ENCODE peak calls at places on chromosomes 4 and X, in six cellular contexts. One of them, this sample, is unnamed.

GRCh38 chr4:27176400-27176799 is 315.8 kb downstream of the STIM2 start:
- DNase-seq in RWPE1: peak; percentile 29
- DNase-seq in PC-9: no peak
- DNase-seq in mesenchymal stem cell: peak; percentile 15
- DNase-seq in HepG2: peak; percentile 14
- DNase-seq in IMR-90: peak; percentile 41
- DNase-seq in this sample: no peak

GRCh38 chrX:141904262-141904661 is 568 bp downstream of the MAGEC1 start:
- DNase-seq in RWPE1: no peak
- DNase-seq in PC-9: no peak
- DNase-seq in mesenchymal stem cell: no peak
- DNase-seq in HepG2: no peak
- DNase-seq in IMR-90: no peak
- DNase-seq in this sample: no peak

GRCh38 chr4:99917575-99917974 is 23.3 kb upstream of the LAMTOR3 start:
- DNase-seq in RWPE1: no peak
- DNase-seq in PC-9: no peak
- DNase-seq in mesenchymal stem cell: no peak
- DNase-seq in HepG2: no peak
- DNase-seq in IMR-90: no peak
- DNase-seq in this sample: no peak

GRCh38 chrX:11664211-11664888 is 1.4 kb downstream of the ARHGAP6 start:
- DNase-seq in RWPE1: no peak
- DNase-seq in PC-9: no peak
- DNase-seq in mesenchymal stem cell: peak; percentile 43
- DNase-seq in HepG2: no peak
- DNase-seq in IMR-90: no peak
- DNase-seq in this sample: no peak

GRCh38 chr4:4714330-4714729 is 145.1 kb upstream of the MSX1 start:
- DNase-seq in RWPE1: no peak
- DNase-seq in PC-9: no peak
- DNase-seq in mesenchymal stem cell: peak; percentile 34
- DNase-seq in HepG2: no peak
- DNase-seq in IMR-90: peak; percentile 69
- DNase-seq in this sample: no peak

GRCh38 chr4:190015538-190016368 is 11.3 kb downstream of the FRG2 start:
- DNase-seq in RWPE1: no peak
- DNase-seq in PC-9: no peak
- DNase-seq in mesenchymal stem cell: no peak
- DNase-seq in HepG2: no peak
- DNase-seq in IMR-90: no peak
- DNase-seq in this sample: no peak

GRCh38 chr4:5839751-5840674 is 52.9 kb downstream of the CRMP1 start:
- DNase-seq in RWPE1: no peak
- DNase-seq in PC-9: no peak
- DNase-seq in mesenchymal stem cell: no peak
- DNase-seq in HepG2: no peak
- DNase-seq in IMR-90: no peak
- DNase-seq in this sample: no peak

GRCh38 chrX:16444353-16444752 is 205.6 kb upstream of the S100G start:
- DNase-seq in RWPE1: no peak
- DNase-seq in PC-9: no peak
- DNase-seq in mesenchymal stem cell: no peak
- DNase-seq in HepG2: no peak
- DNase-seq in IMR-90: peak; percentile 89
- DNase-seq in this sample: no peak

GRCh38 chrX:2708016-2708415 is 16.9 kb downstream of the CD99 start:
- DNase-seq in RWPE1: no peak
- DNase-seq in PC-9: peak; percentile 26
- DNase-seq in mesenchymal stem cell: peak; percentile 46
- DNase-seq in HepG2: no peak
- DNase-seq in IMR-90: no peak
- DNase-seq in this sample: no peak

GRCh38 chr4:114349543-114350175 is 248.9 kb upstream of the UGT8 start:
- DNase-seq in RWPE1: peak; percentile 76
- DNase-seq in PC-9: no peak
- DNase-seq in mesenchymal stem cell: peak; percentile 40
- DNase-seq in HepG2: no peak
- DNase-seq in IMR-90: peak; percentile 85
- DNase-seq in this sample: peak; percentile 50

GRCh38 chr4:156594619-156595018 is 377.0 kb downstream of the PDGFC start:
- DNase-seq in RWPE1: no peak
- DNase-seq in PC-9: no peak
- DNase-seq in mesenchymal stem cell: peak; percentile 15
- DNase-seq in HepG2: no peak
- DNase-seq in IMR-90: no peak
- DNase-seq in this sample: no peak

GRCh38 chrX:148500428-148501120 is at the start of gene AFF2:
- DNase-seq in RWPE1: no peak
- DNase-seq in PC-9: no peak
- DNase-seq in mesenchymal stem cell: peak; percentile 30
- DNase-seq in HepG2: no peak
- DNase-seq in IMR-90: no peak
- DNase-seq in this sample: no peak

GRCh38 chr4:119246177-119246576 is 33.7 kb downstream of the USP53 start:
- DNase-seq in RWPE1: no peak
- DNase-seq in PC-9: no peak
- DNase-seq in mesenchymal stem cell: no peak
- DNase-seq in HepG2: no peak
- DNase-seq in IMR-90: no peak
- DNase-seq in this sample: no peak

GRCh38 chr4:161393614-161394013 is 770.2 kb downstream of the FSTL5 start:
- DNase-seq in RWPE1: no peak
- DNase-seq in PC-9: no peak
- DNase-seq in mesenchymal stem cell: no peak
- DNase-seq in HepG2: no peak
- DNase-seq in IMR-90: no peak
- DNase-seq in this sample: no peak

GRCh38 chrX:12970691-12971202 is 4.2 kb upstream of the TMSB4X start:
- DNase-seq in RWPE1: no peak
- DNase-seq in PC-9: no peak
- DNase-seq in mesenchymal stem cell: peak; percentile 72
- DNase-seq in HepG2: peak; percentile 27
- DNase-seq in IMR-90: peak; percentile 75
- DNase-seq in this sample: no peak

GRCh38 chr4:139606600-139607301 is 50.7 kb upstream of the SETD7 start:
- DNase-seq in RWPE1: no peak
- DNase-seq in PC-9: peak; percentile 22
- DNase-seq in mesenchymal stem cell: peak; percentile 70
- DNase-seq in HepG2: no peak
- DNase-seq in IMR-90: peak; percentile 70
- DNase-seq in this sample: no peak

GRCh38 chr4:186481998-186482790 is 73.2 kb downstream of the MTNR1A start:
- DNase-seq in RWPE1: no peak
- DNase-seq in PC-9: no peak
- DNase-seq in mesenchymal stem cell: no peak
- DNase-seq in HepG2: no peak
- DNase-seq in IMR-90: no peak
- DNase-seq in this sample: no peak

GRCh38 chr4:2246384-2247127 is 4.6 kb upstream of the HAUS3 start:
- DNase-seq in RWPE1: no peak
- DNase-seq in PC-9: no peak
- DNase-seq in mesenchymal stem cell: no peak
- DNase-seq in HepG2: no peak
- DNase-seq in IMR-90: no peak
- DNase-seq in this sample: no peak

GRCh38 chrX:2502120-2502667 is 1.4 kb upstream of the DHRSX start:
- DNase-seq in RWPE1: no peak
- DNase-seq in PC-9: no peak
- DNase-seq in mesenchymal stem cell: no peak
- DNase-seq in HepG2: no peak
- DNase-seq in IMR-90: no peak
- DNase-seq in this sample: no peak

DNA sequence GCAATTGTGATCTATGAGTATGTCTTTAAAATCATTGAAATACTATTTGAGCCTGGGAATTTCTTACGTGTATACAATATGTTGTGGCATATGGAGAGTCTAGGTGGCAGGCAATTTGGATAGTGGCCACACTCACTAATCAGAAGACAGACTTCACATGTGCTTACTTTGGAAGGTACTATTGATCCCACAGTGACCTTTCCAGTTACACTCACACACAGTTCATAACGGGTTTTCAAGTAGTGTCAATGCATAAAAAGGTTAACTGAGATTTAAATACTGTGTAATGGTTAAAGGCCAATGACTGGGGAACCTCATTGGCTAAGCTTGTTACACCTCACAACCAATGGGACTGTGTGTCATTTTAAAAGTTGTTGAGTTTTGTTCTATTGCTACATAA is 783.2 kb downstream of the RPA4 start:
- DNase-seq in RWPE1: no peak
- DNase-seq in PC-9: no peak
- DNase-seq in mesenchymal stem cell: no peak
- DNase-seq in HepG2: no peak
- DNase-seq in IMR-90: no peak
- DNase-seq in this sample: no peak
- H3K27ac ChIP-seq in RWPE1: no peak overlapping the region
- H3K27ac ChIP-seq in PC-9: no peak overlapping the region
- H3K27ac ChIP-seq in mesenchymal stem cell: no peak overlapping the region
- H3K27ac ChIP-seq in HepG2: no peak overlapping the region
- H3K27ac ChIP-seq in IMR-90: no peak overlapping the region
- H3K27ac ChIP-seq in this sample: no peak overlapping the region

GRCh38 chr4:185479507-185479971 is 8.0 kb upstream of the CCDC110 start:
- DNase-seq in RWPE1: no peak
- DNase-seq in PC-9: no peak
- DNase-seq in mesenchymal stem cell: no peak
- DNase-seq in HepG2: no peak
- DNase-seq in IMR-90: no peak
- DNase-seq in this sample: no peak

GRCh38 chr4:185481390-185481789 is 9.9 kb upstream of the CCDC110 start:
- DNase-seq in RWPE1: no peak
- DNase-seq in PC-9: no peak
- DNase-seq in mesenchymal stem cell: no peak
- DNase-seq in HepG2: no peak
- DNase-seq in IMR-90: no peak
- DNase-seq in this sample: no peak

DNA sequence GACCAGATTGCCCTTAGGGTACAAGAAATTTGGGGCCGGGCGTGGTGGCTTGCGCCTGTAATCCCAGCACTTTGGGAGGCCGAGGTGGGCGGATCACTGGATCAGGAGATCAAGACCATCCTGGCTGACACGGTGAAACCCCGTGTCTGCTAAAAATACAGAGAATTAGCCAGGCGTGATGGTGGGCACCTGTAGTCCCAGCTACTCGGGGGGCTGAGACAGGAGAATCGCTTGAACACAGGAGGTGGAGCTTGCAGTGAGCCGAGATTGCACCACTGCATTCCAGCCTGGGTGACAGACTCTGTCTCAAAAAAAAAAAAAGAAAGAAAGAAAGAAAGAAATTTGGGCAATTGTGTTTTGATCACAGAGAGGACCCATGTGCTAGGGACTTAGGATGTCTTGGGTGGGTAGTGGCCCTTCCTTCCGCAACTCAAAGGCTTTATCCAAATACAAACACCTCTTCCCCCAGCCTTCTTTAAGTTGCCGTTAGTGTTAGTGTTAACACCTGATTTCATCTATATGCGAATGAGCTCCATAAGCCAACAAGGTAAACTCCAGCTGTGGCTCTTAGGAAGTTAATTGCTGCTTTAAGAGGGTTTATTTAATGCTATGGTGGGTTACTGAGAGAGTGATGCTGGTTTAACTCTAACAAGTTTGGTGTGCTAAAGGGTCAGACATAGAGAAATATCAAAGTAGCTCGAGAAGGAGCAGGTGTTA is 8.6 kb upstream of the CCDC110 start:
- DNase-seq in RWPE1: no peak
- DNase-seq in PC-9: no peak
- DNase-seq in mesenchymal stem cell: no peak
- DNase-seq in HepG2: no peak
- DNase-seq in IMR-90: no peak
- DNase-seq in this sample: no peak
- H3K27ac ChIP-seq in RWPE1: no peak overlapping the region
- H3K27ac ChIP-seq in PC-9: no peak overlapping the region
- H3K27ac ChIP-seq in mesenchymal stem cell: no peak overlapping the region
- H3K27ac ChIP-seq in HepG2: no peak overlapping the region
- H3K27ac ChIP-seq in IMR-90: no peak overlapping the region
- H3K27ac ChIP-seq in this sample: no peak overlapping the region

GRCh38 chr4:36251983-36252382 is 7.7 kb upstream of the ARAP2 start:
- DNase-seq in RWPE1: no peak
- DNase-seq in PC-9: no peak
- DNase-seq in mesenchymal stem cell: no peak
- DNase-seq in HepG2: no peak
- DNase-seq in IMR-90: no peak
- DNase-seq in this sample: no peak

GRCh38 chr4:36260714-36261113 is 16.4 kb upstream of the ARAP2 start:
- DNase-seq in RWPE1: no peak
- DNase-seq in PC-9: no peak
- DNase-seq in mesenchymal stem cell: no peak
- DNase-seq in HepG2: no peak
- DNase-seq in IMR-90: no peak
- DNase-seq in this sample: no peak

GRCh38 chr4:36255575-36255974 is 11.3 kb upstream of the ARAP2 start:
- DNase-seq in RWPE1: no peak
- DNase-seq in PC-9: no peak
- DNase-seq in mesenchymal stem cell: no peak
- DNase-seq in HepG2: no peak
- DNase-seq in IMR-90: no peak
- DNase-seq in this sample: no peak

GRCh38 chr4:36254355-36254754 is 10.0 kb upstream of the ARAP2 start:
- DNase-seq in RWPE1: no peak
- DNase-seq in PC-9: no peak
- DNase-seq in mesenchymal stem cell: no peak
- DNase-seq in HepG2: no peak
- DNase-seq in IMR-90: no peak
- DNase-seq in this sample: no peak

DNA sequence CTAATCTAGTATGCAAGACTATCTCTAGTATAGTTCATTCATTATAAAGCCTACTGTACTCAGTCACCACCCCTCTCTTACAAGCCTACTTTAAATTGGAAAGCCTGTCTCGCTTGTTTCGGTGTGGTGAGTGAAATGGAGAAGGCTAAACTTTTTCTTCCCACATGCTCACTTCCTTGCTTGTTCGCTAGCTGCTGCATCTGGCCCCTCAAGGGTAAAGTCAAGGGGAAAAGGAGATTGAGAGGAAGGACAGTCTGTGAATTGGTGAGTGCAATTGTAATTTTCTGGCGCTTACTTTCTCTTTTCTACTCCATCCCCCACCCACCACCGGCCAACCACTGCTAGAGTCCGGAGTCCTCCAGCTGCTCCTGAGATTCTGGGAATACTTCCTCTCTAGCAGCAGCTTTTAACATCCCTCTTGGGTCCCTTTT is 12.1 kb upstream of the ARAP2 start:
- DNase-seq in RWPE1: no peak
- DNase-seq in PC-9: no peak
- DNase-seq in mesenchymal stem cell: no peak
- DNase-seq in HepG2: no peak
- DNase-seq in IMR-90: no peak
- DNase-seq in this sample: no peak
- H3K27ac ChIP-seq in RWPE1: no peak overlapping the region
- H3K27ac ChIP-seq in PC-9: no peak overlapping the region
- H3K27ac ChIP-seq in mesenchymal stem cell: no peak overlapping the region
- H3K27ac ChIP-seq in HepG2: no peak overlapping the region
- H3K27ac ChIP-seq in IMR-90: no peak overlapping the region
- H3K27ac ChIP-seq in this sample: no peak overlapping the region

DNA sequence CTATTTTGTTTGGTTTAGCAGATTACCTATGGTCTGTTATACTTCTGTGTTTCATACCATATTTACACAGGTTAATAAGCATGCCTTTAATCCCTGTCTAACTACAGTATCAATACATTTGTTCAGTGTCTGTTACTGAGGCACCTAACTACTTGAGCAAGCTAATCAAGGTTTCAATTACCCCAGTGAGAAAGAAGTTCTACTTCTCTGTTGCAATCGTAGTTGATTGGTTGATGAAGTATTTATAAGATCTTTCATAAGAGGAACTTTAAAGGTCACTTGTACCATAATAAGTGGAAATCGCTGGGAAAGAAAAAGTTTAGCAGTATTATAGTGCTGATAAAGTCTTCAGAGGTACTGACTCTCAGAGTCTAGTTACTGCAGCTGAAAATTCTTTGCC is 490.6 kb downstream of the RPA4 start:
- DNase-seq in RWPE1: no peak
- DNase-seq in PC-9: no peak
- DNase-seq in mesenchymal stem cell: no peak
- DNase-seq in HepG2: no peak
- DNase-seq in IMR-90: no peak
- DNase-seq in this sample: no peak
- H3K27ac ChIP-seq in RWPE1: no peak overlapping the region
- H3K27ac ChIP-seq in PC-9: no peak overlapping the region
- H3K27ac ChIP-seq in mesenchymal stem cell: no peak overlapping the region
- H3K27ac ChIP-seq in HepG2: no peak overlapping the region
- H3K27ac ChIP-seq in IMR-90: no peak overlapping the region
- H3K27ac ChIP-seq in this sample: no peak overlapping the region

This sample was measured in epithelial cell of prostate.